ENCODE peak calls at places on chromosomes 11 and 22, in five cellular contexts. Y is HCT116, W is A549, G is GM23338, Q is HL-60. Z is an unnamed sample.

GRCh38 chr11:102172127-102172848 is 62.0 kb downstream of the YAP1 start:
- DNase-seq in Y (no peak), W (no peak), G (no peak), Q (no peak), Z (no peak)

GRCh38 chr11:86015699-86016098 is 53.2 kb downstream of the PICALM start:
- DNase-seq in Y (no peak), W (no peak), G (no peak), Q (no peak), Z (no peak)

GRCh38 chr11:85539029-85539689 is 88.0 kb downstream of the DLG2 start:
- DNase-seq in Y (no peak), W (no peak), G (no peak), Q (no peak), Z (no peak)

GRCh38 chr11:121654506-121655480 is 202.0 kb upstream of the SORL1-AS1 start:
- DNase-seq in Y (no peak), W (no peak), G (no peak), Q (no peak), Z (peak)

GRCh38 chr22:17418890-17419324 is 49.6 kb downstream of the CECR2 start:
- DNase-seq in Y (no peak), W (no peak), G (peak), Q (no peak), Z (no peak)

GRCh38 chr11:17954395-17955252 is 58.2 kb downstream of the SERGEF start:
- DNase-seq in Y (no peak), W (no peak), G (no peak), Q (peak), Z (no peak)

GRCh38 chr11:130911306-130911705 is 5.0 kb downstream of the SNX19 start:
- DNase-seq in Y (no peak), W (no peak), G (peak), Q (no peak), Z (no peak)

GRCh38 chr22:26615149-26615548 is 2.7 kb downstream of the CRYBB1 start:
- DNase-seq in Y (no peak), W (no peak), G (no peak), Q (no peak), Z (no peak)

GRCh38 chr11:15858881-15859280 is 497.5 kb downstream of the SOX6 start:
- DNase-seq in Y (no peak), W (no peak), G (no peak), Q (no peak), Z (no peak)

GRCh38 chr22:30251661-30252226 is 5.2 kb upstream of the LIF start:
- DNase-seq in Y (no peak), W (no peak), G (no peak), Q (no peak), Z (no peak)

GRCh38 chr11:125117429-125117828 is 6.0 kb upstream of the TMEM218 start:
- DNase-seq in Y (no peak), W (no peak), G (no peak), Q (no peak), Z (no peak)

GRCh38 chr22:17472886-17473285 is 90.4 kb upstream of the SLC25A18 start:
- DNase-seq in Y (no peak), W (no peak), G (no peak), Q (no peak), Z (no peak)

GRCh38 chr22:49211176-49211575 is 616.5 kb downstream of the BRD1 start:
- DNase-seq in Y (no peak), W (no peak), G (no peak), Q (no peak), Z (no peak)

GRCh38 chr11:18408558-18409242 is 3.4 kb upstream of the LDHC start:
- DNase-seq in Y (no peak), W (peak), G (no peak), Q (no peak), Z (no peak)

GRCh38 chr11:110467556-110467955 is 37.8 kb downstream of the FDX1 start:
- DNase-seq in Y (no peak), W (no peak), G (peak), Q (no peak), Z (peak)

GRCh38 chr11:61345170-61345610 is 12.2 kb downstream of the TKFC start:
- DNase-seq in Y (no peak), W (no peak), G (no peak), Q (no peak), Z (no peak)

GRCh38 chr22:33986167-33986771 is 66.0 kb upstream of the LARGE1 start:
- DNase-seq in Y (no peak), W (no peak), G (no peak), Q (no peak), Z (no peak)

GRCh38 chr11:3614742-3615171 is 27.0 kb downstream of the ART5 start:
- DNase-seq in Y (no peak), W (no peak), G (no peak), Q (peak), Z (no peak)

GRCh38 chr22:49761836-49762235 is 65.8 kb downstream of the BRD1 start:
- DNase-seq in Y (no peak), W (no peak), G (no peak), Q (no peak), Z (no peak)

GRCh38 chr22:35622132-35622913 is 5.2 kb upstream of the MB start:
- DNase-seq in Y (no peak), W (peak), G (peak), Q (no peak), Z (no peak)

GRCh38 chr11:14538271-14538925 is 18.2 kb upstream of the PSMA1 start:
- DNase-seq in Y (no peak), W (no peak), G (no peak), Q (no peak), Z (no peak)

GRCh38 chr11:358129-358805 is 11.0 kb upstream of the B4GALNT4 start:
- DNase-seq in Y (no peak), W (no peak), G (no peak), Q (no peak), Z (no peak)

GRCh38 chr22:45170001-45170466 is 6.3 kb downstream of the NUP50 start:
- DNase-seq in Y (no peak), W (no peak), G (no peak), Q (no peak), Z (no peak)

GRCh38 chr11:113578164-113578455 is 102.9 kb upstream of the DRD2 start:
- DNase-seq in Y (no peak), W (no peak), G (no peak), Q (no peak), Z (no peak)

GRCh38 chr22:32668254-32669094 is 133.0 kb upstream of the TIMP3 start:
- DNase-seq in Y (no peak), W (no peak), G (no peak), Q (no peak), Z (peak)

GRCh38 chr22:32233091-32233490 is 22.1 kb downstream of the SLC5A4 start:
- DNase-seq in Y (no peak), W (no peak), G (no peak), Q (no peak), Z (no peak)

GRCh38 chr11:1231396-1232327 is 8.8 kb downstream of the MUC5B start:
- DNase-seq in Y (no peak), W (no peak), G (no peak), Q (no peak), Z (no peak)

GRCh38 chr11:9943346-9944110 is 279.7 kb downstream of the SWAP70 start:
- DNase-seq in Y (no peak), W (peak), G (no peak), Q (no peak), Z (peak)

GRCh38 chr11:47565340-47566165 is at the start of gene PTPMT1:
- DNase-seq in Y (peak), W (peak), G (peak), Q (peak), Z (peak)

GRCh38 chr11:69127091-69127850 is 28.5 kb upstream of the SMIM38 start:
- DNase-seq in Y (no peak), W (no peak), G (no peak), Q (no peak), Z (no peak)

GRCh38 chr22:49997932-49998717 is 14.4 kb downstream of the IL17REL start:
- DNase-seq in Y (no peak), W (no peak), G (no peak), Q (no peak), Z (no peak)

GRCh38 chr11:75745807-75746206 is 22.8 kb upstream of the DGAT2 start:
- DNase-seq in Y (no peak), W (no peak), G (no peak), Q (no peak), Z (no peak)
- TF ChIP-seq REST in Y (no peak), W (no peak), G (no peak), Q (no peak), Z (no peak)

GRCh38 chr22:24772493-24773220 is 1.9 kb downstream of the PIWIL3 start:
- DNase-seq in Y (peak), W (peak), G (peak), Q (no peak), Z (peak)

GRCh38 chr22:24763872-24764485 is 10.5 kb downstream of the PIWIL3 start:
- DNase-seq in Y (no peak), W (no peak), G (peak), Q (no peak), Z (no peak)

GRCh38 chr22:24768537-24769374 is 5.8 kb downstream of the PIWIL3 start:
- DNase-seq in Y (peak), W (peak), G (peak), Q (peak), Z (peak)
- TF ChIP-seq REST in Y (no peak), W (no peak), G (no peak), Q (no peak), Z (no peak)

GRCh38 chr11:39673994-39674393 is 1785.5 kb downstream of the LRRC4C start:
- DNase-seq in Y (no peak), W (no peak), G (no peak), Q (no peak), Z (no peak)

GRCh38 chr11:39664023-39664422 is 1795.4 kb downstream of the LRRC4C start:
- DNase-seq in Y (no peak), W (no peak), G (no peak), Q (no peak), Z (no peak)

GRCh38 chr11:39668640-39669039 is 1790.8 kb downstream of the LRRC4C start:
- DNase-seq in Y (no peak), W (no peak), G (no peak), Q (no peak), Z (no peak)
- TF ChIP-seq REST in Y (no peak), W (no peak), G (no peak), Q (no peak), Z (no peak)

GRCh38 chr11:62792193-62792575 is 378 bp upstream of the TMEM223 start:
- DNase-seq in Y (no peak), W (no peak), G (peak), Q (no peak), Z (no peak)
- TF ChIP-seq REST in Y (no peak), W (no peak), G (no peak), Q (no peak), Z (no peak)

GRCh38 chr11:26331911-26332571 is at the start of gene ANO3:
- DNase-seq in Y (no peak), W (peak), G (peak), Q (peak), Z (peak)

GRCh38 chr11:26333906-26334305 is 2.0 kb downstream of the ANO3 start:
- DNase-seq in Y (no peak), W (no peak), G (no peak), Q (no peak), Z (no peak)

GRCh38 chr11:26330255-26330654 is 1.7 kb upstream of the ANO3 start:
- DNase-seq in Y (no peak), W (no peak), G (no peak), Q (no peak), Z (no peak)

GRCh38 chr11:26332572-26332915 is 614 bp downstream of the ANO3 start:
- DNase-seq in Y (no peak), W (no peak), G (no peak), Q (no peak), Z (no peak)

DNA sequence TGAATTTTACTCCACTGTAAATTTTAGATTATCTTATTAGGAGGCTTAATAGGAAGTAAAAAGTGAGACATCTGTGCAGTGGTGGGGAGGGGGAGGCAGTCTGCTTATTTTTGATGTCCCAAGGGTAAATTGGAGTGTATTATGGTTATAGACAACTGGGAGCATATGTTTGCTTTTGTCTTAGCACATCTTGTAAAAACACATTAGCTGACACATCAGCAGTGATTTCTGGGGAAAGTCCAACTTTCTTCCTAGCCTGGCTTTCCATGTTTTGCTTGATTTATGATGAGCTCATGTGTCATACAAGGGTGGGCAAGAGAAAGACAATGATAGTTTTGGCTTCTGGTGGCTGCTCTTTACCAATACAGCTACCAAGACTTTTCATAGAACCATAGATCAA is 4.0 kb downstream of the ANO3 start:
- DNase-seq in Y (no peak), W (no peak), G (no peak), Q (no peak), Z (no peak)
- TF ChIP-seq REST in Y (no peak), W (no peak), G (no peak), Q (no peak), Z (no peak)